ENCODE peak calls at places on chromosome 18, in nine cellular contexts. One of them, this sample, is unnamed.

GRCh38 chr18:48955528-48956261 is 4.9 kb upstream of the SMAD7 start:
- DNase-seq in ovary: no peak
- DNase-seq in transverse colon: no peak
- DNase-seq in suprapubic skin: peak
- DNase-seq in sigmoid colon: peak
- DNase-seq in K562: no peak
- DNase-seq in A549: no peak
- DNase-seq in H1: no peak
- DNase-seq in HepG2: no peak
- DNase-seq in this sample: peak

GRCh38 chr18:51578403-51578980 is 381.0 kb upstream of the MEX3C start:
- DNase-seq in transverse colon: no peak
- DNase-seq in A549: no peak
- DNase-seq in ovary: no peak
- DNase-seq in H1: no peak
- DNase-seq in suprapubic skin: no peak
- DNase-seq in HepG2: no peak
- DNase-seq in sigmoid colon: no peak
- DNase-seq in K562: no peak
- DNase-seq in this sample: no peak

GRCh38 chr18:69759046-69759445 is 188.6 kb downstream of the CD226 start:
- DNase-seq in A549: no peak
- DNase-seq in K562: no peak
- DNase-seq in HepG2: no peak
- DNase-seq in sigmoid colon: no peak
- DNase-seq in transverse colon: no peak
- DNase-seq in H1: no peak
- DNase-seq in suprapubic skin: no peak
- DNase-seq in ovary: no peak
- DNase-seq in this sample: no peak

GRCh38 chr18:47993409-47993808 is 63.0 kb upstream of the SMAD2 start:
- DNase-seq in ovary: no peak
- DNase-seq in suprapubic skin: no peak
- DNase-seq in sigmoid colon: no peak
- DNase-seq in H1: no peak
- DNase-seq in HepG2: no peak
- DNase-seq in transverse colon: no peak
- DNase-seq in A549: no peak
- DNase-seq in K562: no peak
- DNase-seq in this sample: no peak

GRCh38 chr18:58787750-58788149 is 76.9 kb upstream of the ZNF532 start:
- DNase-seq in HepG2: no peak
- DNase-seq in K562: no peak
- DNase-seq in transverse colon: no peak
- DNase-seq in suprapubic skin: no peak
- DNase-seq in ovary: no peak
- DNase-seq in sigmoid colon: no peak
- DNase-seq in A549: peak
- DNase-seq in H1: no peak
- DNase-seq in this sample: no peak

GRCh38 chr18:9806905-9807304 is 78.9 kb upstream of the TXNDC2 start:
- DNase-seq in transverse colon: peak
- DNase-seq in H1: no peak
- DNase-seq in ovary: no peak
- DNase-seq in K562: no peak
- DNase-seq in suprapubic skin: no peak
- DNase-seq in sigmoid colon: no peak
- DNase-seq in HepG2: peak
- DNase-seq in A549: no peak
- DNase-seq in this sample: no peak

GRCh38 chr18:76741346-76741745 is 81.0 kb upstream of the ZNF236 start:
- DNase-seq in H1: no peak
- DNase-seq in transverse colon: no peak
- DNase-seq in HepG2: no peak
- DNase-seq in A549: no peak
- DNase-seq in suprapubic skin: no peak
- DNase-seq in sigmoid colon: no peak
- DNase-seq in K562: no peak
- DNase-seq in ovary: no peak
- DNase-seq in this sample: no peak

GRCh38 chr18:40882468-40882867 is 1072.6 kb upstream of the PIK3C3 start:
- DNase-seq in K562: no peak
- DNase-seq in A549: no peak
- DNase-seq in ovary: no peak
- DNase-seq in HepG2: no peak
- DNase-seq in suprapubic skin: no peak
- DNase-seq in transverse colon: no peak
- DNase-seq in sigmoid colon: no peak
- DNase-seq in H1: no peak
- DNase-seq in this sample: no peak

GRCh38 chr18:8705941-8706544 is 687 bp downstream of the MTCL1 start:
- DNase-seq in ovary: peak
- DNase-seq in K562: peak
- DNase-seq in A549: no peak
- DNase-seq in H1: peak
- DNase-seq in HepG2: no peak
- DNase-seq in transverse colon: no peak
- DNase-seq in sigmoid colon: peak
- DNase-seq in suprapubic skin: no peak
- DNase-seq in this sample: no peak

GRCh38 chr18:23870963-23871362 is 143.6 kb upstream of the TTC39C start:
- DNase-seq in K562: no peak
- DNase-seq in suprapubic skin: no peak
- DNase-seq in sigmoid colon: no peak
- DNase-seq in ovary: no peak
- DNase-seq in A549: no peak
- DNase-seq in transverse colon: no peak
- DNase-seq in H1: no peak
- DNase-seq in HepG2: no peak
- DNase-seq in this sample: no peak

GRCh38 chr18:23875966-23876365 is 138.6 kb upstream of the TTC39C start:
- DNase-seq in H1: no peak
- DNase-seq in ovary: no peak
- DNase-seq in transverse colon: no peak
- DNase-seq in K562: no peak
- DNase-seq in suprapubic skin: no peak
- DNase-seq in A549: no peak
- DNase-seq in HepG2: no peak
- DNase-seq in sigmoid colon: no peak
- DNase-seq in this sample: no peak

GRCh38 chr18:23871410-23871809 is 143.1 kb upstream of the TTC39C start:
- DNase-seq in transverse colon: peak
- DNase-seq in sigmoid colon: no peak
- DNase-seq in ovary: no peak
- DNase-seq in suprapubic skin: no peak
- DNase-seq in A549: peak
- DNase-seq in HepG2: no peak
- DNase-seq in H1: no peak
- DNase-seq in K562: no peak
- DNase-seq in this sample: no peak

GRCh38 chr18:23876496-23876895 is 138.1 kb upstream of the TTC39C start:
- DNase-seq in HepG2: no peak
- DNase-seq in suprapubic skin: no peak
- DNase-seq in K562: no peak
- DNase-seq in sigmoid colon: no peak
- DNase-seq in ovary: no peak
- DNase-seq in H1: no peak
- DNase-seq in transverse colon: no peak
- DNase-seq in A549: no peak
- DNase-seq in this sample: no peak

GRCh38 chr18:23872701-23873550 is 141.6 kb upstream of the TTC39C start:
- DNase-seq in ovary: no peak
- DNase-seq in sigmoid colon: no peak
- DNase-seq in K562: no peak
- DNase-seq in H1: no peak
- DNase-seq in transverse colon: peak
- DNase-seq in A549: no peak
- DNase-seq in HepG2: no peak
- DNase-seq in suprapubic skin: peak
- DNase-seq in this sample: no peak
- TF ChIP-seq EP300 in ovary: no peak
- TF ChIP-seq EP300 in sigmoid colon: no peak
- TF ChIP-seq EP300 in K562: no peak
- TF ChIP-seq EP300 in H1: no peak
- TF ChIP-seq EP300 in transverse colon: peak
- TF ChIP-seq EP300 in A549: no peak
- TF ChIP-seq EP300 in HepG2: no peak
- TF ChIP-seq EP300 in suprapubic skin: no peak
- TF ChIP-seq EP300 in this sample: no peak

GRCh38 chr18:2854871-2855270 is 8.1 kb downstream of the EMILIN2 start:
- DNase-seq in transverse colon: no peak
- DNase-seq in ovary: no peak
- DNase-seq in suprapubic skin: no peak
- DNase-seq in sigmoid colon: peak
- DNase-seq in K562: no peak
- DNase-seq in H1: no peak
- DNase-seq in A549: no peak
- DNase-seq in HepG2: no peak
- DNase-seq in this sample: no peak
- H3K4me3 ChIP-seq in transverse colon: no peak
- H3K4me3 ChIP-seq in ovary: no peak
- H3K4me3 ChIP-seq in suprapubic skin: no peak
- H3K4me3 ChIP-seq in sigmoid colon: no peak
- H3K4me3 ChIP-seq in K562: no peak
- H3K4me3 ChIP-seq in H1: no peak
- H3K4me3 ChIP-seq in A549: no peak
- H3K4me3 ChIP-seq in HepG2: no peak
- H3K4me3 ChIP-seq in this sample: no peak

GRCh38 chr18:63317556-63317946 is 2.0 kb downstream of the BCL2 start:
- DNase-seq in K562: no peak
- DNase-seq in suprapubic skin: no peak
- DNase-seq in ovary: no peak
- DNase-seq in sigmoid colon: no peak
- DNase-seq in A549: no peak
- DNase-seq in transverse colon: no peak
- DNase-seq in H1: no peak
- DNase-seq in HepG2: no peak
- DNase-seq in this sample: no peak

GRCh38 chr18:63317982-63318881 is 1.3 kb downstream of the BCL2 start:
- DNase-seq in A549: no peak
- DNase-seq in ovary: peak
- DNase-seq in transverse colon: peak
- DNase-seq in sigmoid colon: peak
- DNase-seq in suprapubic skin: peak
- DNase-seq in HepG2: no peak
- DNase-seq in K562: no peak
- DNase-seq in H1: peak
- DNase-seq in this sample: peak

GRCh38 chr18:63315879-63316278 is 3.7 kb downstream of the BCL2 start:
- DNase-seq in HepG2: no peak
- DNase-seq in H1: no peak
- DNase-seq in ovary: no peak
- DNase-seq in transverse colon: no peak
- DNase-seq in A549: no peak
- DNase-seq in suprapubic skin: no peak
- DNase-seq in K562: no peak
- DNase-seq in sigmoid colon: no peak
- DNase-seq in this sample: no peak

GRCh38 chr18:63314991-63315662 is 4.4 kb downstream of the BCL2 start:
- DNase-seq in K562: no peak
- DNase-seq in H1: no peak
- DNase-seq in A549: no peak
- DNase-seq in suprapubic skin: no peak
- DNase-seq in HepG2: no peak
- DNase-seq in sigmoid colon: no peak
- DNase-seq in transverse colon: no peak
- DNase-seq in ovary: no peak
- DNase-seq in this sample: no peak

GRCh38 chr18:63316612-63317555 is 2.7 kb downstream of the BCL2 start:
- DNase-seq in HepG2: no peak
- DNase-seq in transverse colon: peak
- DNase-seq in H1: no peak
- DNase-seq in sigmoid colon: no peak
- DNase-seq in K562: no peak
- DNase-seq in suprapubic skin: no peak
- DNase-seq in ovary: no peak
- DNase-seq in A549: no peak
- DNase-seq in this sample: no peak
- TF ChIP-seq POLR2A in HepG2: no peak
- TF ChIP-seq POLR2A in transverse colon: no peak
- TF ChIP-seq POLR2A in H1: no peak
- TF ChIP-seq POLR2A in sigmoid colon: no peak
- TF ChIP-seq POLR2A in K562: no peak
- TF ChIP-seq POLR2A in suprapubic skin: no peak
- TF ChIP-seq POLR2A in ovary: no peak
- TF ChIP-seq POLR2A in A549: no peak
- TF ChIP-seq POLR2A in this sample: no peak

DNA sequence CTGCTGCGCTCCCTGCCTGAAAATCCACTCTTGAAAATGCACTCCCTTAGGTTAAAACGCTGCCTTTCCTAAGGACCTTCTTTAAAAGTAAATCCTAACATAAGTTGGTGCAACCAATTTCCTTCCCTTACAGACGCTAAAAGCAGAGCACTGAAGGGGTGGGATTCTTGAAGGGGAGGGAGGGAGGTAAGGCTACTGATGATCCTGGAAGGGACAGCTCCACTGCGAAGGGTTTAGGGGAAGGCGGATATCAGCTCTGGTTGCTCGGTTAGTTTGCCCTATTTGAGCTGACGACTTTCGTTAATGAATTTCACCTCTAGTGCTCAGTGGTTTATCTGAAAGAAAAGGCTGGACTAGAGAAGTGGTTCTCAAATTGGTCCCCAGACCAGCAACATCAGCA is 49.7 kb upstream of the SIGLEC15 start:
- DNase-seq in K562: no peak
- DNase-seq in H1: no peak
- DNase-seq in ovary: no peak
- DNase-seq in transverse colon: no peak
- DNase-seq in HepG2: no peak
- DNase-seq in sigmoid colon: no peak
- DNase-seq in A549: no peak
- DNase-seq in suprapubic skin: no peak
- DNase-seq in this sample: no peak
- TF ChIP-seq EP300 in K562: no peak
- TF ChIP-seq EP300 in H1: no peak
- TF ChIP-seq EP300 in ovary: no peak
- TF ChIP-seq EP300 in transverse colon: no peak
- TF ChIP-seq EP300 in HepG2: no peak
- TF ChIP-seq EP300 in sigmoid colon: no peak
- TF ChIP-seq EP300 in A549: no peak
- TF ChIP-seq EP300 in suprapubic skin: no peak
- TF ChIP-seq EP300 in this sample: no peak

DNA sequence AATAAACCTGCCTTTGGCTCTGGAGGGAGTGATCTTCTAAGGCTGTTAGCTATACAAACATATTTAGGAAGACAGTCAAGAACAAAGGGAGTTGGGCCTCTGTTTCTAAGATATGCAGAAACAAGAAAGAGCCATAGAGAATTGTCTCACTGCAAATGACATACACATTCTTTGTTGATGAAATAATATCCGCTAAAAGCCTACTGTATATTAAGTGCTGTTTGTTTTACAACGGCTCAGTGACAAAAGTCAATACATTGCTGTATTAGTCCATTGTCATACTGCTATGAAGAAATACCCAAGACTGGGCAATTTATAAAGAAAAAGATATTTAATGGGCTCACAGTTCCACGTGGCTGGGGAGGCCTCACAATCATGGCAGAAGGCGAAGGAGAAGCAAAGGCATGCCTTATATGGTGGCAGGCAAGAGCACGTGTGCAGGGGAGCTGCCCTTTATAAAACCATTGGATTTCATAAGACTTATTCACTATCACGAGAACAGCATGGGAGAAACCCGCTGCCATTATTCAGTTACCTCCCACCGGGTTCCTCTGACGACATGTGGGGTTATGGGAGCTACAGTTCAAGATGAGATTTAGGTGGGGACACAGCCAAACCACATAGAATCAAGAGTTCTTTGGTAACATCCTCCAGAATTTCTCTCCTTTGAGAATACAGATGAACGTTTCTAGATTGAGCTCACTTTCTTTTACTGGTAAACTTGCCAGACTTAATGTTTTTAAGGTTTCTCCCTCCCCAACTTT is 157.8 kb downstream of the PIK3C3 start:
- DNase-seq in ovary: no peak
- DNase-seq in sigmoid colon: no peak
- DNase-seq in K562: no peak
- DNase-seq in H1: no peak
- DNase-seq in transverse colon: no peak
- DNase-seq in suprapubic skin: no peak
- DNase-seq in A549: no peak
- DNase-seq in HepG2: peak
- DNase-seq in this sample: no peak
- H3K4me3 ChIP-seq in ovary: no peak
- H3K4me3 ChIP-seq in sigmoid colon: no peak
- H3K4me3 ChIP-seq in K562: no peak
- H3K4me3 ChIP-seq in H1: no peak
- H3K4me3 ChIP-seq in transverse colon: no peak
- H3K4me3 ChIP-seq in suprapubic skin: no peak
- H3K4me3 ChIP-seq in A549: no peak
- H3K4me3 ChIP-seq in HepG2: no peak
- H3K4me3 ChIP-seq in this sample: no peak